ENCODE peak calls at places on chromosomes 7 and 10, in nine cellular contexts. One of them, this sample, is unnamed.
A peak's percentile ranks its signal among the peaks of the same experiment; 100 is the strongest.

GRCh38 chr7:70569335-70569819 is 562.6 kb upstream of the GALNT17 start:
- DNase-seq in lung: no peak
- DNase-seq in prostate gland: no peak
- DNase-seq in GM23248: no peak
- DNase-seq in skeletal muscle cell: peak; percentile 31
- DNase-seq in transverse colon: no peak
- DNase-seq in mammary epithelial cell: no peak
- DNase-seq in neuronal stem cell: no peak
- DNase-seq in keratinocyte: no peak
- DNase-seq in this sample: no peak

GRCh38 chr10:100568937-100569336 is 33.2 kb downstream of the HIF1AN start:
- DNase-seq in lung: no peak
- DNase-seq in prostate gland: no peak
- DNase-seq in GM23248: no peak
- DNase-seq in skeletal muscle cell: no peak
- DNase-seq in transverse colon: no peak
- DNase-seq in mammary epithelial cell: no peak
- DNase-seq in neuronal stem cell: no peak
- DNase-seq in keratinocyte: no peak
- DNase-seq in this sample: no peak

GRCh38 chr7:107173691-107174406 is 5.0 kb downstream of the HBP1 start:
- DNase-seq in lung: no peak
- DNase-seq in prostate gland: no peak
- DNase-seq in GM23248: no peak
- DNase-seq in skeletal muscle cell: no peak
- DNase-seq in transverse colon: no peak
- DNase-seq in mammary epithelial cell: no peak
- DNase-seq in neuronal stem cell: no peak
- DNase-seq in keratinocyte: no peak
- DNase-seq in this sample: no peak

GRCh38 chr10:132506711-132507466 is 30.7 kb upstream of the INPP5A start:
- DNase-seq in lung: no peak
- DNase-seq in prostate gland: no peak
- DNase-seq in GM23248: peak; percentile 82
- DNase-seq in skeletal muscle cell: no peak
- DNase-seq in transverse colon: no peak
- DNase-seq in mammary epithelial cell: no peak
- DNase-seq in neuronal stem cell: no peak
- DNase-seq in keratinocyte: no peak
- DNase-seq in this sample: peak; percentile 79

GRCh38 chr10:31706921-31707571 is 221.6 kb downstream of the ARHGAP12 start:
- DNase-seq in lung: peak; percentile 46
- DNase-seq in prostate gland: no peak
- DNase-seq in GM23248: peak; percentile 49
- DNase-seq in skeletal muscle cell: no peak
- DNase-seq in transverse colon: no peak
- DNase-seq in mammary epithelial cell: no peak
- DNase-seq in neuronal stem cell: peak; percentile 29
- DNase-seq in keratinocyte: no peak
- DNase-seq in this sample: no peak

GRCh38 chr7:43873300-43873699 is 4.0 kb upstream of the MRPS24 start:
- DNase-seq in lung: no peak
- DNase-seq in prostate gland: no peak
- DNase-seq in GM23248: peak; percentile 96
- DNase-seq in skeletal muscle cell: peak; percentile 73
- DNase-seq in transverse colon: peak; percentile 74
- DNase-seq in mammary epithelial cell: peak; percentile 87
- DNase-seq in neuronal stem cell: no peak
- DNase-seq in keratinocyte: peak; percentile 21
- DNase-seq in this sample: peak; percentile 96

GRCh38 chr7:114504586-114504985 is 90.0 kb downstream of the FOXP2 start:
- DNase-seq in lung: no peak
- DNase-seq in prostate gland: no peak
- DNase-seq in GM23248: no peak
- DNase-seq in skeletal muscle cell: no peak
- DNase-seq in transverse colon: no peak
- DNase-seq in mammary epithelial cell: no peak
- DNase-seq in neuronal stem cell: no peak
- DNase-seq in keratinocyte: no peak
- DNase-seq in this sample: peak; percentile 13

GRCh38 chr7:29196191-29196590 is 1.6 kb downstream of the CHN2 start:
- DNase-seq in lung: no peak
- DNase-seq in prostate gland: no peak
- DNase-seq in GM23248: no peak
- DNase-seq in skeletal muscle cell: no peak
- DNase-seq in transverse colon: no peak
- DNase-seq in mammary epithelial cell: no peak
- DNase-seq in neuronal stem cell: no peak
- DNase-seq in keratinocyte: no peak
- DNase-seq in this sample: no peak

GRCh38 chr10:45532501-45532900 is 140.1 kb downstream of the ZFAND4 start:
- DNase-seq in lung: no peak
- DNase-seq in prostate gland: no peak
- DNase-seq in GM23248: no peak
- DNase-seq in skeletal muscle cell: no peak
- DNase-seq in transverse colon: no peak
- DNase-seq in mammary epithelial cell: peak; percentile 9
- DNase-seq in neuronal stem cell: no peak
- DNase-seq in keratinocyte: no peak
- DNase-seq in this sample: no peak

GRCh38 chr10:72847681-72848080 is 45.9 kb upstream of the OIT3 start:
- DNase-seq in lung: no peak
- DNase-seq in prostate gland: no peak
- DNase-seq in GM23248: peak; percentile 7
- DNase-seq in skeletal muscle cell: no peak
- DNase-seq in transverse colon: no peak
- DNase-seq in mammary epithelial cell: peak; percentile 56
- DNase-seq in neuronal stem cell: no peak
- DNase-seq in keratinocyte: no peak
- DNase-seq in this sample: peak; percentile 34

GRCh38 chr7:65307651-65308299 is 65.9 kb upstream of the ZNF92 start:
- DNase-seq in lung: peak; percentile 53
- DNase-seq in prostate gland: peak; percentile 25
- DNase-seq in GM23248: peak; percentile 50
- DNase-seq in skeletal muscle cell: peak; percentile 19
- DNase-seq in transverse colon: peak; percentile 8
- DNase-seq in mammary epithelial cell: peak; percentile 23
- DNase-seq in neuronal stem cell: peak; percentile 71
- DNase-seq in keratinocyte: peak; percentile 4
- DNase-seq in this sample: peak; percentile 66

GRCh38 chr7:155587486-155587885 is 41.1 kb upstream of the CNPY1 start:
- DNase-seq in lung: no peak
- DNase-seq in prostate gland: no peak
- DNase-seq in GM23248: no peak
- DNase-seq in skeletal muscle cell: no peak
- DNase-seq in transverse colon: no peak
- DNase-seq in mammary epithelial cell: no peak
- DNase-seq in neuronal stem cell: no peak
- DNase-seq in keratinocyte: no peak
- DNase-seq in this sample: no peak

GRCh38 chr7:70325509-70326101 is 727.3 kb downstream of the AUTS2 start:
- DNase-seq in lung: no peak
- DNase-seq in prostate gland: no peak
- DNase-seq in GM23248: peak; percentile 77
- DNase-seq in skeletal muscle cell: peak; percentile 51
- DNase-seq in transverse colon: no peak
- DNase-seq in mammary epithelial cell: peak; percentile 76
- DNase-seq in neuronal stem cell: no peak
- DNase-seq in keratinocyte: peak; percentile 46
- DNase-seq in this sample: peak; percentile 85

GRCh38 chr7:158812684-158813083 is 16.6 kb downstream of the ESYT2 start:
- DNase-seq in lung: no peak
- DNase-seq in prostate gland: no peak
- DNase-seq in GM23248: no peak
- DNase-seq in skeletal muscle cell: no peak
- DNase-seq in transverse colon: no peak
- DNase-seq in mammary epithelial cell: no peak
- DNase-seq in neuronal stem cell: no peak
- DNase-seq in keratinocyte: no peak
- DNase-seq in this sample: no peak

GRCh38 chr10:89217057-89217990 is 10.2 kb upstream of the CH25H start:
- DNase-seq in lung: no peak
- DNase-seq in prostate gland: peak; percentile 54
- DNase-seq in GM23248: peak; percentile 72
- DNase-seq in skeletal muscle cell: no peak
- DNase-seq in transverse colon: peak; percentile 55
- DNase-seq in mammary epithelial cell: peak; percentile 36
- DNase-seq in neuronal stem cell: peak; percentile 60
- DNase-seq in keratinocyte: no peak
- DNase-seq in this sample: peak; percentile 69

DNA sequence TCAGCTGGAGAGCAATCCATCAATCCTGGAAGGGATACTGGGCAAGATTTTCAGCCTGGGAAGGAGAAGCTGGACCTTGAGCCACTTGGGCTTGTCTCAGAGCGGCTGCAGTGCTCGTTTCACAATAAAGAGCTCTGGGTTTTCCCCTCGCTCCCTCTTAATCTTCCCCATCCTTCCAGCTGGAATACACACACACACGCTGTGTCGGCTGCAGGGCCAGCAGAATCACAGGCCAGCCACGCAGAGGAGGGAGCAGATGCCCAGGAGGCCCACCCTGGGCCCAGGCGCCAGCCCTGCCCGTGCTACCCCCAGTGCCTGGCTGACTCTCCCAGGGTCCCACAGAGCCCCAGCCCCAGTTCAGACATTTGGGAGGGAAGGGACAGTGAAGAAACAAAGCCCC is 255.1 kb downstream of the TNS3 start:
- DNase-seq in lung: no peak
- DNase-seq in prostate gland: no peak
- DNase-seq in GM23248: peak; percentile 78
- DNase-seq in skeletal muscle cell: peak; percentile 51
- DNase-seq in transverse colon: no peak
- DNase-seq in mammary epithelial cell: no peak
- DNase-seq in neuronal stem cell: no peak
- DNase-seq in keratinocyte: no peak
- DNase-seq in this sample: peak; percentile 71
- H3K4me3 ChIP-seq in lung: no peak overlapping the region
- H3K4me3 ChIP-seq in prostate gland: no peak overlapping the region
- H3K4me3 ChIP-seq in GM23248: peak overlapping the region; percentile 46
- H3K4me3 ChIP-seq in skeletal muscle cell: peak overlapping the region; percentile 39
- H3K4me3 ChIP-seq in transverse colon: no peak overlapping the region
- H3K4me3 ChIP-seq in mammary epithelial cell: no peak overlapping the region
- H3K4me3 ChIP-seq in neuronal stem cell: no peak overlapping the region
- H3K4me3 ChIP-seq in keratinocyte: no peak overlapping the region
- H3K4me3 ChIP-seq in this sample: no peak overlapping the region

GRCh38 chr7:130999926-131000325 is 265.9 kb upstream of the KLF14 start:
- DNase-seq in lung: no peak
- DNase-seq in prostate gland: no peak
- DNase-seq in GM23248: no peak
- DNase-seq in skeletal muscle cell: no peak
- DNase-seq in transverse colon: no peak
- DNase-seq in mammary epithelial cell: no peak
- DNase-seq in neuronal stem cell: no peak
- DNase-seq in keratinocyte: no peak
- DNase-seq in this sample: no peak

GRCh38 chr7:130996841-130997231 is 262.8 kb upstream of the KLF14 start:
- DNase-seq in lung: peak; percentile 72
- DNase-seq in prostate gland: peak; percentile 77
- DNase-seq in GM23248: peak; percentile 52
- DNase-seq in skeletal muscle cell: no peak
- DNase-seq in transverse colon: peak; percentile 81
- DNase-seq in mammary epithelial cell: peak; percentile 85
- DNase-seq in neuronal stem cell: no peak
- DNase-seq in keratinocyte: no peak
- DNase-seq in this sample: peak; percentile 32

GRCh38 chr7:131000389-131000788 is 266.4 kb upstream of the KLF14 start:
- DNase-seq in lung: no peak
- DNase-seq in prostate gland: no peak
- DNase-seq in GM23248: no peak
- DNase-seq in skeletal muscle cell: no peak
- DNase-seq in transverse colon: no peak
- DNase-seq in mammary epithelial cell: no peak
- DNase-seq in neuronal stem cell: no peak
- DNase-seq in keratinocyte: no peak
- DNase-seq in this sample: no peak

GRCh38 chr7:131000873-131001272 is 266.9 kb upstream of the KLF14 start:
- DNase-seq in lung: no peak
- DNase-seq in prostate gland: no peak
- DNase-seq in GM23248: no peak
- DNase-seq in skeletal muscle cell: no peak
- DNase-seq in transverse colon: no peak
- DNase-seq in mammary epithelial cell: no peak
- DNase-seq in neuronal stem cell: no peak
- DNase-seq in keratinocyte: no peak
- DNase-seq in this sample: no peak

DNA sequence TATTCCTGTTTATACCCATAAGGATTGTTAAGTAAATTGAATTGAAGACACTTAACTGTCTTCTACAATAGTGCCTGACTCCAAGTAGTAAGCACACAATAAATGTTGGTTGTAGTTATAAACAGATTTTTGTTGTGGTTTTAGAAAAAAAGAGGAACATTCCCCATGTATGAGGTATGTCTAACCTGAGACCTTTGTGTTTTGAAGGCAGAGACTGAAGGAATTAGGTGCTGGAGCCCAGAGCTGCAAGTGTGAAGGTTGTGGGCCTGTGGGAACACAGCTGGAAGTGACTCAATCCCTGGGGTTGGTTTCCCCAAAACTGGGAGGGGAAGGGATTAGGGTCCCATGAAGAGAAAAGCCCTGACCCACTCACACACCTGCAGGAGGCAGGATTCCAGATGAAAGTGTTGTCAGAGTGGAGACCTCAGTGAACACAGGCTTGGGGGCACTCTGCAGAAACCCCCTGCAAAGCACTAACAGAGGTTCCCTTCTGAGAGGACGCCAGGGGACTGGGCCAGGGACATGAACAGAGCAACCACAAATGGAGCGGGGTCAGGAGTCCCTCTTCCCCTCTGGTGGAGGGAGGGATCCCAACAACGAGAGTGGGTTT is 265.1 kb upstream of the KLF14 start:
- DNase-seq in lung: no peak
- DNase-seq in prostate gland: no peak
- DNase-seq in GM23248: no peak
- DNase-seq in skeletal muscle cell: no peak
- DNase-seq in transverse colon: no peak
- DNase-seq in mammary epithelial cell: peak; percentile 96
- DNase-seq in neuronal stem cell: no peak
- DNase-seq in keratinocyte: peak; percentile 81
- DNase-seq in this sample: peak; percentile 65
- H3K4me3 ChIP-seq in lung: no peak overlapping the region
- H3K4me3 ChIP-seq in prostate gland: no peak overlapping the region
- H3K4me3 ChIP-seq in GM23248: no peak overlapping the region
- H3K4me3 ChIP-seq in skeletal muscle cell: no peak overlapping the region
- H3K4me3 ChIP-seq in transverse colon: no peak overlapping the region
- H3K4me3 ChIP-seq in mammary epithelial cell: no peak overlapping the region
- H3K4me3 ChIP-seq in neuronal stem cell: no peak overlapping the region
- H3K4me3 ChIP-seq in keratinocyte: peak overlapping the region; percentile 41
- H3K4me3 ChIP-seq in this sample: no peak overlapping the region

GRCh38 chr7:54189330-54189729 is 352.8 kb upstream of the VSTM2A start:
- DNase-seq in lung: no peak
- DNase-seq in prostate gland: no peak
- DNase-seq in GM23248: no peak
- DNase-seq in skeletal muscle cell: no peak
- DNase-seq in transverse colon: no peak
- DNase-seq in mammary epithelial cell: no peak
- DNase-seq in neuronal stem cell: no peak
- DNase-seq in keratinocyte: no peak
- DNase-seq in this sample: no peak
- H3K4me3 ChIP-seq in lung: no peak overlapping the region
- H3K4me3 ChIP-seq in prostate gland: no peak overlapping the region
- H3K4me3 ChIP-seq in GM23248: no peak overlapping the region
- H3K4me3 ChIP-seq in skeletal muscle cell: no peak overlapping the region
- H3K4me3 ChIP-seq in transverse colon: no peak overlapping the region
- H3K4me3 ChIP-seq in mammary epithelial cell: no peak overlapping the region
- H3K4me3 ChIP-seq in neuronal stem cell: no peak overlapping the region
- H3K4me3 ChIP-seq in keratinocyte: no peak overlapping the region
- H3K4me3 ChIP-seq in this sample: no peak overlapping the region

GRCh38 chr7:27165655-27166474 is 528 bp upstream of the HOXA9 start:
- DNase-seq in lung: no peak
- DNase-seq in prostate gland: peak; percentile 81
- DNase-seq in GM23248: peak; percentile 65
- DNase-seq in skeletal muscle cell: no peak
- DNase-seq in transverse colon: no peak
- DNase-seq in mammary epithelial cell: no peak
- DNase-seq in neuronal stem cell: no peak
- DNase-seq in keratinocyte: no peak
- DNase-seq in this sample: peak; percentile 62
- H3K4me3 ChIP-seq in lung: peak overlapping the region; percentile 1
- H3K4me3 ChIP-seq in prostate gland: peak overlapping the region; percentile 80
- H3K4me3 ChIP-seq in GM23248: peak overlapping the region; percentile 83
- H3K4me3 ChIP-seq in skeletal muscle cell: peak overlapping the region; percentile 78
- H3K4me3 ChIP-seq in transverse colon: peak overlapping the region; percentile 82
- H3K4me3 ChIP-seq in mammary epithelial cell: no peak overlapping the region
- H3K4me3 ChIP-seq in neuronal stem cell: no peak overlapping the region
- H3K4me3 ChIP-seq in keratinocyte: peak overlapping the region; percentile 84
- H3K4me3 ChIP-seq in this sample: peak overlapping the region; percentile 77